ENCODE peak calls at places on chromosomes 13 and 19, in eight cellular contexts. X is psoas muscle, P is uterus, A is heart right ventricle, R is IMR-90, S is fibroblast of lung, Z is breast epithelium, O is body of pancreas. Y is an unnamed sample. For H3K36me3 and H3K4me1, the result is how much of the 10 kb centered on the place peaks cover.

GRCh38 chr13:99970761-99971575 is 599 bp downstream of the ZIC5 start:
- DNase-seq in X (no peak), P (no peak), A (no peak), R (no peak), S (no peak), Z (no peak), O (no peak), Y (no peak)

GRCh38 chr13:112723771-112724170 is 33.9 kb downstream of the ATP11A start:
- DNase-seq in X (no peak), P (no peak), A (no peak), R (no peak), S (no peak), Z (no peak), O (no peak), Y (no peak)

GRCh38 chr13:48567521-48568331 is 34.8 kb upstream of the RCBTB2 start:
- DNase-seq in X (no peak), P (no peak), A (no peak), R (no peak), S (peak), Z (no peak), O (no peak), Y (no peak)

GRCh38 chr13:47480941-47481340 is 520.1 kb downstream of the SUCLA2 start:
- DNase-seq in X (no peak), P (no peak), A (no peak), R (no peak), S (no peak), Z (no peak), O (no peak), Y (no peak)

GRCh38 chr13:48178126-48178525 is 54.9 kb upstream of the ITM2B start:
- DNase-seq in X (no peak), P (no peak), A (no peak), R (no peak), S (no peak), Z (no peak), O (no peak), Y (no peak)

GRCh38 chr13:66803759-66804456 is 426.2 kb downstream of the PCDH9 start:
- DNase-seq in X (no peak), P (no peak), A (no peak), R (peak), S (no peak), Z (no peak), O (no peak), Y (no peak)

GRCh38 chr19:9362905-9363304 is at the start of gene ZNF177:
- DNase-seq in X (no peak), P (no peak), A (no peak), R (no peak), S (peak), Z (no peak), O (no peak), Y (no peak)

GRCh38 chr19:5403968-5404640 is 51.1 kb upstream of the ZNRF4 start:
- DNase-seq in X (peak), P (peak), A (peak), R (peak), S (peak), Z (peak), O (peak), Y (peak)

GRCh38 chr19:9650345-9650744 is 24.6 kb downstream of the ZNF562 start:
- DNase-seq in X (no peak), P (no peak), A (no peak), R (no peak), S (no peak), Z (no peak), O (no peak), Y (no peak)

GRCh38 chr19:52786078-52786463 is 520 bp downstream of the ZNF600 start:
- DNase-seq in X (no peak), P (peak), A (peak), R (no peak), S (no peak), Z (no peak), O (peak), Y (peak)

GRCh38 chr13:113976711-113977684 is 3.1 kb upstream of the C13orf46 start:
- DNase-seq in X (peak), P (peak), A (no peak), R (peak), S (peak), Z (no peak), O (no peak), Y (peak)

GRCh38 chr13:110262494-110262893 is 44.5 kb downstream of the COL4A1 start:
- DNase-seq in X (no peak), P (no peak), A (no peak), R (no peak), S (no peak), Z (no peak), O (no peak), Y (no peak)

GRCh38 chr19:40392894-40393517 is 3.0 kb upstream of the HIPK4 start:
- DNase-seq in X (no peak), P (no peak), A (no peak), R (no peak), S (no peak), Z (peak), O (no peak), Y (peak)

GRCh38 chr19:36257512-36257876 is 42.6 kb downstream of the ZNF146 start:
- DNase-seq in X (peak), P (no peak), A (peak), R (no peak), S (no peak), Z (no peak), O (no peak), Y (no peak)

GRCh38 chr13:76873454-76873853 is 12.8 kb downstream of the KCTD12 start:
- DNase-seq in X (no peak), P (no peak), A (no peak), R (no peak), S (no peak), Z (no peak), O (no peak), Y (no peak)

GRCh38 chr13:110177790-110178189 is 129.2 kb downstream of the COL4A1 start:
- DNase-seq in X (no peak), P (no peak), A (no peak), R (no peak), S (no peak), Z (no peak), O (no peak), Y (no peak)

GRCh38 chr13:53242015-53242414 is 213.4 kb downstream of the OLFM4 start:
- DNase-seq in X (no peak), P (no peak), A (no peak), R (no peak), S (no peak), Z (no peak), O (no peak), Y (no peak)

GRCh38 chr13:114283581-114283980 is 2.2 kb downstream of the UPF3A start:
- DNase-seq in X (no peak), P (no peak), A (no peak), R (peak), S (no peak), Z (no peak), O (no peak), Y (no peak)

GRCh38 chr13:38566526-38566925 is 120.4 kb upstream of the FREM2 start:
- DNase-seq in X (no peak), P (no peak), A (no peak), R (no peak), S (no peak), Z (no peak), O (no peak), Y (no peak)

GRCh38 chr13:90591927-90592268 is 755.6 kb upstream of the MIR17HG start:
- DNase-seq in X (no peak), P (no peak), A (no peak), R (no peak), S (no peak), Z (no peak), O (no peak), Y (no peak)

GRCh38 chr19:7326105-7326877 is 22.4 kb upstream of the ARHGEF18 start:
- DNase-seq in X (no peak), P (no peak), A (no peak), R (no peak), S (peak), Z (no peak), O (peak), Y (no peak)

GRCh38 chr19:37963190-37963947 is 56.4 kb downstream of the SIPA1L3 start:
- DNase-seq in X (no peak), P (no peak), A (no peak), R (peak), S (peak), Z (peak), O (no peak), Y (no peak)

GRCh38 chr13:98397861-98398260 is 179.0 kb downstream of the STK24 start:
- DNase-seq in X (no peak), P (no peak), A (no peak), R (no peak), S (no peak), Z (no peak), O (no peak), Y (no peak)

GRCh38 chr13:80037505-80037888 is 303.4 kb downstream of the SPRY2 start:
- DNase-seq in X (no peak), P (no peak), A (no peak), R (peak), S (peak), Z (no peak), O (no peak), Y (no peak)

GRCh38 chr19:32404213-32404938 is 1.2 kb upstream of the DPY19L3 start:
- DNase-seq in X (no peak), P (no peak), A (no peak), R (no peak), S (no peak), Z (no peak), O (no peak), Y (no peak)

GRCh38 chr19:13010038-13010991 is 15.0 kb downstream of the NFIX start:
- DNase-seq in X (peak), P (peak), A (peak), R (no peak), S (no peak), Z (no peak), O (no peak), Y (no peak)

GRCh38 chr19:51607920-51608562 is 22.2 kb downstream of the SIGLEC5 start:
- DNase-seq in X (peak), P (peak), A (peak), R (peak), S (peak), Z (no peak), O (peak), Y (peak)

DNA sequence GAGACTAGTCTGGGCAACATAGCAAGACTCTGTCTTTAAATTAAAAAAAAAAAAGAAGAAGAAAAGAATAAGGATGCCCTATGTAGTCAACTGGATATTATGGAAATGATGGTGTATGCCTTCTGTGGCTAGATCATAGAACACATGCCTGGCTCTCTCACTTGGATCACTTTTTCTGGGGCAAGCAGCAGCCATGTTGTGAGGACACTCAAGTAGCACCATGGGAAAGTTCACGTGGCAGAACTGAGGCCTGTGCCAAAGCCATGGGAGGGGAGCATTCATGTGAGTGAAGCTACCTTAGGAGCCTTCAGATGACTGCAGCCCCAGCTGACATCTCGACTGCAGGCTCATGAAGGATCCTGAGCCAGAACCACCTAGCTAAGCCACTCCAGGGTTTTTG is 12.0 kb downstream of the PLAUR start:
- DNase-seq in X (no peak), P (no peak), A (no peak), R (no peak), S (no peak), Z (no peak), O (no peak), Y (no peak)
- H3K36me3 ChIP-seq in X (under half), P (under half), A (half or more), R (half or more), S (under half), Z (under half), O (under half), Y (under half)

GRCh38 chr19:44755219-44755618 is 6.7 kb downstream of the BCL3 start:
- DNase-seq in X (no peak), P (no peak), A (no peak), R (no peak), S (no peak), Z (no peak), O (no peak), Y (no peak)
- H3K4me1 ChIP-seq in X (half or more), P (under half), A (half or more), R (half or more), S (half or more), Z (under half), O (half or more), Y (under half)

GRCh38 chr19:16587031-16588023 is 15.1 kb upstream of the SLC35E1 start:
- DNase-seq in X (no peak), P (no peak), A (no peak), R (peak), S (peak), Z (no peak), O (no peak), Y (peak)

GRCh38 chr19:16586477-16586871 is 14.3 kb upstream of the SLC35E1 start:
- DNase-seq in X (no peak), P (no peak), A (no peak), R (no peak), S (no peak), Z (no peak), O (no peak), Y (no peak)

GRCh38 chr19:16589917-16590316 is 17.7 kb upstream of the SLC35E1 start:
- DNase-seq in X (no peak), P (no peak), A (no peak), R (no peak), S (no peak), Z (no peak), O (no peak), Y (peak)

GRCh38 chr19:16588824-16589577 is 16.8 kb upstream of the SLC35E1 start:
- DNase-seq in X (peak), P (no peak), A (no peak), R (no peak), S (no peak), Z (no peak), O (no peak), Y (no peak)

DNA sequence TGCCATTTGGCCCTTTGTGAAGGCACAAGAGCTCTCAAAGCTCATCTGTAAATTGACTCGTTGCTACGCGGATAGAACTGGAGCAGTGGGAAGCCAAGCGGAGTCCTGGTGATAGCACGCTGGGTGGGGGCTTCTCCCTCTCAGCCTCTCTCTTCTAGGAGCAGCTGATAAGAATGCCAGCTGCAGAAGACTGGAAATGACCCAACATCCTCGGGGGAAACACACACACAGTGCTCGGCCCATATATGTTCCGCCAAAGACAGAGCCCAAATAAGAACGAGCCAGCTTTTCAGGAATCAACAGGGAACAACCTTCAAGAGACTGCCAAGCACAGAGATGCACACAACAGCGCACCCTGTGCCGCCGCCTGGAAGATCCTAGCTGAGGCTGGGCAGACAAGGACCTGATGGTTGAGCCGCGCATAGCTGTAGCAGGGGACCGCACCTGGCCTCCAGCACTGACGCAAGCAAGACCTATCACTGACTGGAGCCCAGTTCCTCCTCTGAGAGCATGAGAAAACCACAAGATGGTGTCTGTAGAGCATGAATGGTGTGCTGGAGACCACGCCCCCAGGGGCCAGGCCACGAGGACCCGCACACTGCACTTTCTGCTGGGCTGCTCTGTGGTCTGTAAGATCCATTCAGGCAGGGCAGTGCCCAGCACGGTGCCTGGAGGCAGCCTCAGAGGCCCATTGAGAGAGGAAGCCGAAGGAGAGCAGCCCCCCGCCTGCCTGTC is 16.0 kb upstream of the SLC35E1 start:
- DNase-seq in X (peak), P (peak), A (peak), R (peak), S (peak), Z (no peak), O (peak), Y (peak)
- H3K4me3 ChIP-seq in X (peak), P (peak), A (peak), R (no peak), S (no peak), Z (peak), O (no peak), Y (no peak)

DNA sequence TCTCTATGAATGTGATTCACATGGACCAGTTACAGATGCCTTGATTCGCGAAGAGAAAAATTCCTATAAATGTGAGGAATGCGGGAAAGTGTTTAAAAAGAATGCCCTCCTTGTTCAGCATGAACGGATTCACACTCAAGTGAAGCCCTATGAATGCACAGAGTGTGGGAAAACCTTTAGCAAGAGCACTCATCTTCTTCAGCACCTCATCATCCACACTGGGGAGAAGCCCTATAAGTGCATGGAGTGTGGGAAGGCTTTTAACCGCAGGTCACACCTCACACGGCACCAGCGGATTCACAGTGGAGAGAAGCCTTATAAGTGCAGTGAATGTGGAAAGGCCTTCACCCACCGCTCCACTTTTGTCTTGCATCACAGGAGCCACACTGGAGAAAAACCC is 7.7 kb downstream of the ZNF543 start:
- DNase-seq in X (no peak), P (no peak), A (no peak), R (no peak), S (no peak), Z (no peak), O (no peak), Y (no peak)
- H3K36me3 ChIP-seq in X (half or more), P (under half), A (half or more), R (under half), S (under half), Z (under half), O (under half), Y (under half)

GRCh38 chr13:72412481-72412880 is 314.9 kb downstream of the MZT1 start:
- DNase-seq in X (no peak), P (no peak), A (no peak), R (no peak), S (no peak), Z (no peak), O (no peak), Y (no peak)
- H3K4me1 ChIP-seq in X (under half), P (under half), A (under half), R (under half), S (under half), Z (under half), O (under half), Y (under half)

Y was measured in mucosa of descending colon.